ENCODE peak calls at places on chromosome 12, in eight cellular contexts. One of them, this sample, is unnamed. For H3K27me3, the result is how much of the 10 kb centered on the place peaks cover.

GRCh38 chr12:74337951-74338350 is 199.7 kb upstream of the ATXN7L3B start:
- DNase-seq in ovary: no peak
- DNase-seq in WERI-Rb-1: no peak
- DNase-seq in hepatocyte: no peak
- DNase-seq in Panc1: peak
- DNase-seq in AG04450: peak
- DNase-seq in brain microvascular endothelial cell: peak
- DNase-seq in lower lobe of right lung: no peak
- DNase-seq in this sample: no peak

GRCh38 chr12:45732250-45732649 is 2.7 kb downstream of the ARID2 start:
- DNase-seq in ovary: no peak
- DNase-seq in WERI-Rb-1: no peak
- DNase-seq in hepatocyte: no peak
- DNase-seq in Panc1: no peak
- DNase-seq in AG04450: no peak
- DNase-seq in brain microvascular endothelial cell: no peak
- DNase-seq in lower lobe of right lung: no peak
- DNase-seq in this sample: peak

GRCh38 chr12:49017764-49018281 is 753 bp downstream of the PRKAG1 start:
- DNase-seq in ovary: no peak
- DNase-seq in WERI-Rb-1: no peak
- DNase-seq in hepatocyte: peak
- DNase-seq in Panc1: no peak
- DNase-seq in AG04450: no peak
- DNase-seq in brain microvascular endothelial cell: peak
- DNase-seq in lower lobe of right lung: no peak
- DNase-seq in this sample: no peak

GRCh38 chr12:96015672-96016071 is 19.5 kb upstream of the HAL start:
- DNase-seq in ovary: no peak
- DNase-seq in WERI-Rb-1: peak
- DNase-seq in hepatocyte: no peak
- DNase-seq in Panc1: no peak
- DNase-seq in AG04450: no peak
- DNase-seq in brain microvascular endothelial cell: peak
- DNase-seq in lower lobe of right lung: no peak
- DNase-seq in this sample: peak

GRCh38 chr12:52358575-52359350 is 8.5 kb downstream of the KRT85 start:
- DNase-seq in ovary: no peak
- DNase-seq in WERI-Rb-1: no peak
- DNase-seq in hepatocyte: no peak
- DNase-seq in Panc1: no peak
- DNase-seq in AG04450: no peak
- DNase-seq in brain microvascular endothelial cell: no peak
- DNase-seq in lower lobe of right lung: no peak
- DNase-seq in this sample: peak

GRCh38 chr12:103909811-103910210 is 20.4 kb upstream of the HSP90B1 start:
- DNase-seq in ovary: no peak
- DNase-seq in WERI-Rb-1: no peak
- DNase-seq in hepatocyte: no peak
- DNase-seq in Panc1: no peak
- DNase-seq in AG04450: no peak
- DNase-seq in brain microvascular endothelial cell: peak
- DNase-seq in lower lobe of right lung: no peak
- DNase-seq in this sample: no peak

GRCh38 chr12:47903151-47903611 is 1.6 kb downstream of the VDR start:
- DNase-seq in ovary: no peak
- DNase-seq in WERI-Rb-1: no peak
- DNase-seq in hepatocyte: peak
- DNase-seq in Panc1: no peak
- DNase-seq in AG04450: peak
- DNase-seq in brain microvascular endothelial cell: peak
- DNase-seq in lower lobe of right lung: peak
- DNase-seq in this sample: no peak

GRCh38 chr12:67750528-67751183 is 102.1 kb downstream of the DYRK2 start:
- DNase-seq in ovary: no peak
- DNase-seq in WERI-Rb-1: no peak
- DNase-seq in hepatocyte: no peak
- DNase-seq in Panc1: no peak
- DNase-seq in AG04450: no peak
- DNase-seq in brain microvascular endothelial cell: no peak
- DNase-seq in lower lobe of right lung: no peak
- DNase-seq in this sample: no peak

GRCh38 chr12:106246891-106247730 is 709 bp downstream of the CKAP4 start:
- DNase-seq in ovary: peak
- DNase-seq in WERI-Rb-1: peak
- DNase-seq in hepatocyte: peak
- DNase-seq in Panc1: no peak
- DNase-seq in AG04450: no peak
- DNase-seq in brain microvascular endothelial cell: peak
- DNase-seq in lower lobe of right lung: peak
- DNase-seq in this sample: peak

GRCh38 chr12:68040450-68041075 is 51.3 kb downstream of the IFNG-AS1 start:
- DNase-seq in ovary: no peak
- DNase-seq in WERI-Rb-1: peak
- DNase-seq in hepatocyte: peak
- DNase-seq in Panc1: peak
- DNase-seq in AG04450: peak
- DNase-seq in brain microvascular endothelial cell: peak
- DNase-seq in lower lobe of right lung: no peak
- DNase-seq in this sample: peak

GRCh38 chr12:10130042-10130441 is at the start of gene CLEC7A:
- DNase-seq in ovary: no peak
- DNase-seq in WERI-Rb-1: no peak
- DNase-seq in hepatocyte: no peak
- DNase-seq in Panc1: no peak
- DNase-seq in AG04450: no peak
- DNase-seq in brain microvascular endothelial cell: no peak
- DNase-seq in lower lobe of right lung: no peak
- DNase-seq in this sample: no peak

GRCh38 chr12:82740129-82741000 is 53.7 kb downstream of the TMTC2 start:
- DNase-seq in ovary: no peak
- DNase-seq in WERI-Rb-1: no peak
- DNase-seq in hepatocyte: no peak
- DNase-seq in Panc1: peak
- DNase-seq in AG04450: no peak
- DNase-seq in brain microvascular endothelial cell: peak
- DNase-seq in lower lobe of right lung: no peak
- DNase-seq in this sample: no peak

GRCh38 chr12:121737421-121737820 is 24.9 kb downstream of the TMEM120B start:
- DNase-seq in ovary: no peak
- DNase-seq in WERI-Rb-1: no peak
- DNase-seq in hepatocyte: no peak
- DNase-seq in Panc1: no peak
- DNase-seq in AG04450: no peak
- DNase-seq in brain microvascular endothelial cell: no peak
- DNase-seq in lower lobe of right lung: no peak
- DNase-seq in this sample: no peak

GRCh38 chr12:53699673-53700015 is 23.8 kb upstream of the ATP5MC2 start:
- DNase-seq in ovary: no peak
- DNase-seq in WERI-Rb-1: no peak
- DNase-seq in hepatocyte: no peak
- DNase-seq in Panc1: no peak
- DNase-seq in AG04450: no peak
- DNase-seq in brain microvascular endothelial cell: no peak
- DNase-seq in lower lobe of right lung: no peak
- DNase-seq in this sample: no peak

GRCh38 chr12:53703746-53704145 is 23.5 kb downstream of the CALCOCO1 start:
- DNase-seq in ovary: no peak
- DNase-seq in WERI-Rb-1: no peak
- DNase-seq in hepatocyte: no peak
- DNase-seq in Panc1: no peak
- DNase-seq in AG04450: no peak
- DNase-seq in brain microvascular endothelial cell: peak
- DNase-seq in lower lobe of right lung: no peak
- DNase-seq in this sample: no peak

GRCh38 chr12:53701518-53702264 is 25.6 kb downstream of the CALCOCO1 start:
- DNase-seq in ovary: peak
- DNase-seq in WERI-Rb-1: peak
- DNase-seq in hepatocyte: peak
- DNase-seq in Panc1: peak
- DNase-seq in AG04450: peak
- DNase-seq in brain microvascular endothelial cell: peak
- DNase-seq in lower lobe of right lung: peak
- DNase-seq in this sample: peak

GRCh38 chr12:53698948-53699672 is 23.2 kb upstream of the ATP5MC2 start:
- DNase-seq in ovary: no peak
- DNase-seq in WERI-Rb-1: no peak
- DNase-seq in hepatocyte: no peak
- DNase-seq in Panc1: no peak
- DNase-seq in AG04450: no peak
- DNase-seq in brain microvascular endothelial cell: no peak
- DNase-seq in lower lobe of right lung: no peak
- DNase-seq in this sample: no peak

DNA sequence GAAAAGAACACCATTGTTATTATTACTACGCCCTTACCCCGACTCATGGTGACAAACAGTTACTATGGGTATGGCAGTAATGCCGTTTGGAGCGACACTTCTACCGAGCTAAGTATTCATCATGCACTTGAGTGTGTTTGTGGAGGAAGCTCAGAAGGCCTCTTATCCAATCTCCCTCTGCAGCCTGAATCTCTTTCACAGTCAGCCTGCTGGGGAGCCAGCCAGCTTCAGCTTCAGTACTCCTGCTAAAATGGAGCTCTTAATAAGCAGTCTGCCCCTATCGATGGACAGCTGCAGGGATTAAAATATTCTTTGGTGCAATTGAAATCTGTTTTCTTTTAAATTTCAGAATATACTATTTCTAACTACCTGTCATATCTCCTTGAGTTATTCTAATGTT is 24.7 kb upstream of the ATP5MC2 start:
- DNase-seq in ovary: no peak
- DNase-seq in WERI-Rb-1: peak
- DNase-seq in hepatocyte: no peak
- DNase-seq in Panc1: no peak
- DNase-seq in AG04450: no peak
- DNase-seq in brain microvascular endothelial cell: no peak
- DNase-seq in lower lobe of right lung: no peak
- DNase-seq in this sample: no peak
- H3K27me3 ChIP-seq in ovary: under half
- H3K27me3 ChIP-seq in WERI-Rb-1: under half
- H3K27me3 ChIP-seq in hepatocyte: half or more
- H3K27me3 ChIP-seq in Panc1: under half
- H3K27me3 ChIP-seq in AG04450: half or more
- H3K27me3 ChIP-seq in brain microvascular endothelial cell: half or more
- H3K27me3 ChIP-seq in lower lobe of right lung: half or more
- H3K27me3 ChIP-seq in this sample: under half

GRCh38 chr12:53868516-53868986 is 70.1 kb upstream of the HOXC13 start:
- DNase-seq in ovary: no peak
- DNase-seq in WERI-Rb-1: no peak
- DNase-seq in hepatocyte: peak
- DNase-seq in Panc1: no peak
- DNase-seq in AG04450: no peak
- DNase-seq in brain microvascular endothelial cell: no peak
- DNase-seq in lower lobe of right lung: no peak
- DNase-seq in this sample: no peak

GRCh38 chr12:53869500-53869899 is 69.1 kb upstream of the HOXC13 start:
- DNase-seq in ovary: no peak
- DNase-seq in WERI-Rb-1: no peak
- DNase-seq in hepatocyte: no peak
- DNase-seq in Panc1: no peak
- DNase-seq in AG04450: no peak
- DNase-seq in brain microvascular endothelial cell: no peak
- DNase-seq in lower lobe of right lung: no peak
- DNase-seq in this sample: peak

GRCh38 chr12:53870122-53870521 is 68.5 kb upstream of the HOXC13 start:
- DNase-seq in ovary: no peak
- DNase-seq in WERI-Rb-1: no peak
- DNase-seq in hepatocyte: no peak
- DNase-seq in Panc1: no peak
- DNase-seq in AG04450: no peak
- DNase-seq in brain microvascular endothelial cell: no peak
- DNase-seq in lower lobe of right lung: no peak
- DNase-seq in this sample: no peak

GRCh38 chr12:53867216-53868012 is 71.2 kb upstream of the HOXC13 start:
- DNase-seq in ovary: no peak
- DNase-seq in WERI-Rb-1: no peak
- DNase-seq in hepatocyte: peak
- DNase-seq in Panc1: no peak
- DNase-seq in AG04450: no peak
- DNase-seq in brain microvascular endothelial cell: no peak
- DNase-seq in lower lobe of right lung: no peak
- DNase-seq in this sample: peak

GRCh38 chr12:53872367-53872766 is 66.3 kb upstream of the HOXC13 start:
- DNase-seq in ovary: no peak
- DNase-seq in WERI-Rb-1: no peak
- DNase-seq in hepatocyte: no peak
- DNase-seq in Panc1: no peak
- DNase-seq in AG04450: no peak
- DNase-seq in brain microvascular endothelial cell: no peak
- DNase-seq in lower lobe of right lung: no peak
- DNase-seq in this sample: no peak
- H3K27me3 ChIP-seq in ovary: under half
- H3K27me3 ChIP-seq in WERI-Rb-1: half or more
- H3K27me3 ChIP-seq in hepatocyte: under half
- H3K27me3 ChIP-seq in Panc1: under half
- H3K27me3 ChIP-seq in AG04450: under half
- H3K27me3 ChIP-seq in brain microvascular endothelial cell: under half
- H3K27me3 ChIP-seq in lower lobe of right lung: under half
- H3K27me3 ChIP-seq in this sample: under half

GRCh38 chr12:109356586-109356985 is 8.9 kb downstream of the MYO1H start:
- DNase-seq in ovary: no peak
- DNase-seq in WERI-Rb-1: no peak
- DNase-seq in hepatocyte: no peak
- DNase-seq in Panc1: no peak
- DNase-seq in AG04450: no peak
- DNase-seq in brain microvascular endothelial cell: no peak
- DNase-seq in lower lobe of right lung: no peak
- DNase-seq in this sample: no peak
- H3K27me3 ChIP-seq in ovary: under half
- H3K27me3 ChIP-seq in WERI-Rb-1: under half
- H3K27me3 ChIP-seq in hepatocyte: under half
- H3K27me3 ChIP-seq in Panc1: under half
- H3K27me3 ChIP-seq in AG04450: under half
- H3K27me3 ChIP-seq in brain microvascular endothelial cell: under half
- H3K27me3 ChIP-seq in lower lobe of right lung: under half
- H3K27me3 ChIP-seq in this sample: under half

DNA sequence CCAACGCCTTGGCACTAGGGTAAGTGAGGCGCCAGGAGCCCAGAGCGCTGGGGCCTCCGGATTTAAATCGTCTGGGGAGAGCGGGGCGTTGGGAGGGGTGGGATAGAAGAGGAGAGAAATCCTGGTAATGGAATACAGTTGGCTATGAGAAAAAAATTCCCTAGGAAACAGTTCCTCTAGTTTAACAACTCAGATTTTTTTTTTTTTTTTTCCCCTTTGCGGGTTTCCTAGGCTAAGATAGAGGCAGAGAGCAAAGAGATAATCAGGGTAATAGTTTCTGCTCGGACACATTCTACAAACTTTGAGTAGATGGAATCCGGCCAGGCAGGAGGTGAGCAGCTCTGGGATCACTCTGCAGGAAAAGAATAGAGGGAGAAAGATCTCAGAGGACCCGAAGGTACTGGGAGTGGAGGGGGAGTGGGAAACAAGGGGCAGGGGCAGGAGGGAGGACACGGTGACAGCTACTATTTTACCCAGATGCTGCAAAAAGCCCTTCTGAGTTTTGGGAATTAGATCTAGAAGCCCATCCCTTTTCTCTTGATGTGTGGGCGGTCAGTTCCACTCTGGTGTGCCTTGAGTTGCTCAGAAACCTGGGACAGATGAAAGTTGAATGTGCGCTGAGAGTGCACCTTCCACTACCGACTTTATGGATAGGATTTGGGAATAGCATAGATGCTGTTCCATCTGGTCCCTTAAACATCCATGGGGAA is 439 bp downstream of the GPRC5A start:
- DNase-seq in ovary: no peak
- DNase-seq in WERI-Rb-1: no peak
- DNase-seq in hepatocyte: no peak
- DNase-seq in Panc1: no peak
- DNase-seq in AG04450: no peak
- DNase-seq in brain microvascular endothelial cell: no peak
- DNase-seq in lower lobe of right lung: no peak
- DNase-seq in this sample: no peak
- H3K27me3 ChIP-seq in ovary: under half
- H3K27me3 ChIP-seq in WERI-Rb-1: under half
- H3K27me3 ChIP-seq in hepatocyte: under half
- H3K27me3 ChIP-seq in Panc1: under half
- H3K27me3 ChIP-seq in AG04450: under half
- H3K27me3 ChIP-seq in brain microvascular endothelial cell: under half
- H3K27me3 ChIP-seq in lower lobe of right lung: under half
- H3K27me3 ChIP-seq in this sample: under half